ENCODE peak calls at places on chromosomes 12 and 14, in six cellular contexts. One of them, this sample, is unnamed. For H3K4me1 and H3K9me3, the result is how much of the 10 kb centered on the place peaks cover.

GRCh38 chr14:101709962-101710891 is 51.3 kb upstream of the PPP2R5C start:
- DNase-seq in Panc1: no peak
- DNase-seq in fibroblast of lung: no peak
- DNase-seq in HAP-1: no peak
- DNase-seq in psoas muscle: no peak
- DNase-seq in astrocyte: no peak
- DNase-seq in this sample: no peak

GRCh38 chr12:113184098-113184899 is 979 bp downstream of the DDX54 start:
- DNase-seq in Panc1: peak
- DNase-seq in fibroblast of lung: no peak
- DNase-seq in HAP-1: no peak
- DNase-seq in psoas muscle: no peak
- DNase-seq in astrocyte: peak
- DNase-seq in this sample: no peak

GRCh38 chr12:106625976-106626375 is 43.2 kb downstream of the RFX4 start:
- DNase-seq in Panc1: no peak
- DNase-seq in fibroblast of lung: no peak
- DNase-seq in HAP-1: no peak
- DNase-seq in psoas muscle: no peak
- DNase-seq in astrocyte: no peak
- DNase-seq in this sample: no peak

GRCh38 chr14:21846227-21846885 is 172.7 kb upstream of the OR4E1 start:
- DNase-seq in Panc1: no peak
- DNase-seq in fibroblast of lung: no peak
- DNase-seq in HAP-1: peak
- DNase-seq in psoas muscle: no peak
- DNase-seq in astrocyte: no peak
- DNase-seq in this sample: peak

GRCh38 chr12:103725398-103725797 is 115.6 kb downstream of the NT5DC3 start:
- DNase-seq in Panc1: no peak
- DNase-seq in fibroblast of lung: no peak
- DNase-seq in HAP-1: no peak
- DNase-seq in psoas muscle: no peak
- DNase-seq in astrocyte: no peak
- DNase-seq in this sample: no peak

GRCh38 chr12:51951843-51952722 is 584 bp downstream of the ACVR1B start:
- DNase-seq in Panc1: no peak
- DNase-seq in fibroblast of lung: no peak
- DNase-seq in HAP-1: peak
- DNase-seq in psoas muscle: peak
- DNase-seq in astrocyte: no peak
- DNase-seq in this sample: peak

GRCh38 chr14:69582207-69582606 is 7.5 kb upstream of the CCDC177 start:
- DNase-seq in Panc1: no peak
- DNase-seq in fibroblast of lung: peak
- DNase-seq in HAP-1: no peak
- DNase-seq in psoas muscle: no peak
- DNase-seq in astrocyte: peak
- DNase-seq in this sample: no peak

GRCh38 chr12:6745751-6746525 is 7.0 kb downstream of the MLF2 start:
- DNase-seq in Panc1: no peak
- DNase-seq in fibroblast of lung: no peak
- DNase-seq in HAP-1: no peak
- DNase-seq in psoas muscle: no peak
- DNase-seq in astrocyte: no peak
- DNase-seq in this sample: no peak

GRCh38 chr12:60201891-60202290 is 606.1 kb downstream of the SLC16A7 start:
- DNase-seq in Panc1: no peak
- DNase-seq in fibroblast of lung: peak
- DNase-seq in HAP-1: no peak
- DNase-seq in psoas muscle: no peak
- DNase-seq in astrocyte: no peak
- DNase-seq in this sample: peak

GRCh38 chr14:44847910-44848309 is 113.8 kb downstream of the KLHL28 start:
- DNase-seq in Panc1: no peak
- DNase-seq in fibroblast of lung: no peak
- DNase-seq in HAP-1: no peak
- DNase-seq in psoas muscle: no peak
- DNase-seq in astrocyte: peak
- DNase-seq in this sample: no peak

GRCh38 chr12:79186506-79186905 is 321.9 kb downstream of the SYT1 start:
- DNase-seq in Panc1: no peak
- DNase-seq in fibroblast of lung: no peak
- DNase-seq in HAP-1: no peak
- DNase-seq in psoas muscle: no peak
- DNase-seq in astrocyte: no peak
- DNase-seq in this sample: no peak

GRCh38 chr14:95361373-95362179 is 41.9 kb upstream of the CLMN start:
- DNase-seq in Panc1: no peak
- DNase-seq in fibroblast of lung: peak
- DNase-seq in HAP-1: peak
- DNase-seq in psoas muscle: peak
- DNase-seq in astrocyte: no peak
- DNase-seq in this sample: no peak

GRCh38 chr12:3587402-3588013 is 96.5 kb downstream of the PRMT8 start:
- DNase-seq in Panc1: no peak
- DNase-seq in fibroblast of lung: no peak
- DNase-seq in HAP-1: no peak
- DNase-seq in psoas muscle: no peak
- DNase-seq in astrocyte: no peak
- DNase-seq in this sample: no peak

GRCh38 chr12:46519407-46519806 is 146.8 kb upstream of the SLC38A2 start:
- DNase-seq in Panc1: no peak
- DNase-seq in fibroblast of lung: no peak
- DNase-seq in HAP-1: no peak
- DNase-seq in psoas muscle: no peak
- DNase-seq in astrocyte: no peak
- DNase-seq in this sample: no peak

GRCh38 chr14:74941676-74942097 is 13.7 kb downstream of the PGF start:
- DNase-seq in Panc1: no peak
- DNase-seq in fibroblast of lung: peak
- DNase-seq in HAP-1: no peak
- DNase-seq in psoas muscle: peak
- DNase-seq in astrocyte: peak
- DNase-seq in this sample: peak

GRCh38 chr12:32470936-32471335 is 71.6 kb downstream of the FGD4 start:
- DNase-seq in Panc1: no peak
- DNase-seq in fibroblast of lung: no peak
- DNase-seq in HAP-1: no peak
- DNase-seq in psoas muscle: no peak
- DNase-seq in astrocyte: no peak
- DNase-seq in this sample: no peak

GRCh38 chr12:11718768-11719253 is 69.3 kb downstream of the ETV6 start:
- DNase-seq in Panc1: no peak
- DNase-seq in fibroblast of lung: peak
- DNase-seq in HAP-1: no peak
- DNase-seq in psoas muscle: no peak
- DNase-seq in astrocyte: peak
- DNase-seq in this sample: no peak

GRCh38 chr12:92080390-92081285 is 65.0 kb downstream of the BTG1 start:
- DNase-seq in Panc1: peak
- DNase-seq in fibroblast of lung: peak
- DNase-seq in HAP-1: peak
- DNase-seq in psoas muscle: no peak
- DNase-seq in astrocyte: peak
- DNase-seq in this sample: peak

GRCh38 chr14:98896476-98896875 is 375.5 kb downstream of the BCL11B start:
- DNase-seq in Panc1: no peak
- DNase-seq in fibroblast of lung: no peak
- DNase-seq in HAP-1: peak
- DNase-seq in psoas muscle: no peak
- DNase-seq in astrocyte: no peak
- DNase-seq in this sample: no peak

GRCh38 chr14:104158827-104159798 is 20.7 kb downstream of the KIF26A start:
- DNase-seq in Panc1: no peak
- DNase-seq in fibroblast of lung: no peak
- DNase-seq in HAP-1: no peak
- DNase-seq in psoas muscle: no peak
- DNase-seq in astrocyte: no peak
- DNase-seq in this sample: no peak

GRCh38 chr12:76137611-76138010 is 53.1 kb upstream of the NAP1L1 start:
- DNase-seq in Panc1: no peak
- DNase-seq in fibroblast of lung: no peak
- DNase-seq in HAP-1: no peak
- DNase-seq in psoas muscle: no peak
- DNase-seq in astrocyte: peak
- DNase-seq in this sample: no peak

GRCh38 chr12:12011880-12012260 is 58.9 kb upstream of the BCL2L14 start:
- DNase-seq in Panc1: no peak
- DNase-seq in fibroblast of lung: no peak
- DNase-seq in HAP-1: no peak
- DNase-seq in psoas muscle: no peak
- DNase-seq in astrocyte: no peak
- DNase-seq in this sample: no peak

GRCh38 chr14:34063470-34064164 is 112.7 kb upstream of the EGLN3 start:
- DNase-seq in Panc1: no peak
- DNase-seq in fibroblast of lung: peak
- DNase-seq in HAP-1: no peak
- DNase-seq in psoas muscle: peak
- DNase-seq in astrocyte: no peak
- DNase-seq in this sample: no peak

GRCh38 chr14:91258021-91258618 is 13.6 kb upstream of the GPR68 start:
- DNase-seq in Panc1: no peak
- DNase-seq in fibroblast of lung: peak
- DNase-seq in HAP-1: no peak
- DNase-seq in psoas muscle: peak
- DNase-seq in astrocyte: peak
- DNase-seq in this sample: peak

GRCh38 chr14:104520620-104521410 is 58.7 kb upstream of the C14orf180 start:
- DNase-seq in Panc1: no peak
- DNase-seq in fibroblast of lung: no peak
- DNase-seq in HAP-1: no peak
- DNase-seq in psoas muscle: no peak
- DNase-seq in astrocyte: no peak
- DNase-seq in this sample: no peak

DNA sequence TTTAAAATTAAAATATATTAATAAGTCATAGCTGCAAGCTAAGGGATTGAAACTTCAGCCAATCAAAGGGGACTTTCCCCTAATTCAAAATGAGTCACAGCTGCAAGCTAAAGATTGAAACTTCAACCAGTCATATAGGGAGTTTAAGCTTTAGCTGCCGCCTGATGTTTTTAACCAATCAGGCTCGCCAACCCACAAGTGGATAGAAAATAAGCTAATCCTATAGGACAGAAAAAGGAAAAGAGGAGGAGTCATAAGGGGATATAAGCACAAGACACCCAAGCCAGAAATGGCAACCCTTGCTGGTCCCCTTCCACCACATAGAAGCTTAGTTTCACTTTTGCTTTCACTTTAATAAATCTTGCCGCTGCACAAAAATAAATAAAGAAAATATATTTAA is 1154.6 kb downstream of the GALC start:
- DNase-seq in Panc1: no peak
- DNase-seq in fibroblast of lung: peak
- DNase-seq in HAP-1: no peak
- DNase-seq in psoas muscle: no peak
- DNase-seq in astrocyte: no peak
- DNase-seq in this sample: peak
- H3K4me1 ChIP-seq in Panc1: under half
- H3K4me1 ChIP-seq in fibroblast of lung: under half
- H3K4me1 ChIP-seq in HAP-1: under half
- H3K4me1 ChIP-seq in psoas muscle: under half
- H3K4me1 ChIP-seq in astrocyte: under half
- H3K4me1 ChIP-seq in this sample: under half

DNA sequence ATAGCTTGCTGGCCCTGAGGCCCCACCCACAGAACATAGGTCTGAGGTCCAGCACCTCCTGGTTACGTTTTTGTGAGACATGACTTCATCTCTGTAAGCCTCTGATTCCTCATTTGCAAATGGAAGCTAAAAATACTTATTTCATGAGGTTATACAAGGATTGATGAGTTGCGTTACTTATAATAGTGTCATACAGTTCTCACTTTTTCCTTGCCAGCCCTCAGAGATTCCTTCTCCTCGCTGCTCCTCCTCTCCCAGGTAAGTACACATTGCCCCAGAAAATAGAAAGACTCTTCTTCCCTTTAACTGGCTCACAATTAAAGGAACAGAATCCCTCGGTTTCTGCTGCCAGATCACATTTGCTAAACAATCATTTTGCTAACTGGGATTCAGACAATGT is 739.2 kb downstream of the VRK1 start:
- DNase-seq in Panc1: no peak
- DNase-seq in fibroblast of lung: no peak
- DNase-seq in HAP-1: no peak
- DNase-seq in psoas muscle: no peak
- DNase-seq in astrocyte: no peak
- DNase-seq in this sample: no peak
- H3K9me3 ChIP-seq in Panc1: under half
- H3K9me3 ChIP-seq in fibroblast of lung: under half
- H3K9me3 ChIP-seq in HAP-1: under half
- H3K9me3 ChIP-seq in psoas muscle: under half
- H3K9me3 ChIP-seq in astrocyte: under half
- H3K9me3 ChIP-seq in this sample: under half

GRCh38 chr12:20628999-20629398 is 66.1 kb upstream of the SLCO1C1 start:
- DNase-seq in Panc1: no peak
- DNase-seq in fibroblast of lung: no peak
- DNase-seq in HAP-1: no peak
- DNase-seq in psoas muscle: no peak
- DNase-seq in astrocyte: no peak
- DNase-seq in this sample: no peak

GRCh38 chr12:20627001-20627588 is 68.0 kb upstream of the SLCO1C1 start:
- DNase-seq in Panc1: no peak
- DNase-seq in fibroblast of lung: no peak
- DNase-seq in HAP-1: no peak
- DNase-seq in psoas muscle: no peak
- DNase-seq in astrocyte: no peak
- DNase-seq in this sample: no peak

GRCh38 chr12:20629414-20630156 is 65.5 kb upstream of the SLCO1C1 start:
- DNase-seq in Panc1: no peak
- DNase-seq in fibroblast of lung: peak
- DNase-seq in HAP-1: no peak
- DNase-seq in psoas muscle: no peak
- DNase-seq in astrocyte: peak
- DNase-seq in this sample: peak

GRCh38 chr12:20628388-20628787 is 66.7 kb upstream of the SLCO1C1 start:
- DNase-seq in Panc1: no peak
- DNase-seq in fibroblast of lung: no peak
- DNase-seq in HAP-1: no peak
- DNase-seq in psoas muscle: no peak
- DNase-seq in astrocyte: no peak
- DNase-seq in this sample: no peak

GRCh38 chr12:20631711-20632110 is 63.4 kb upstream of the SLCO1C1 start:
- DNase-seq in Panc1: no peak
- DNase-seq in fibroblast of lung: peak
- DNase-seq in HAP-1: no peak
- DNase-seq in psoas muscle: no peak
- DNase-seq in astrocyte: peak
- DNase-seq in this sample: peak
- H3K4me1 ChIP-seq in Panc1: under half
- H3K4me1 ChIP-seq in fibroblast of lung: under half
- H3K4me1 ChIP-seq in HAP-1: under half
- H3K4me1 ChIP-seq in psoas muscle: under half
- H3K4me1 ChIP-seq in astrocyte: under half
- H3K4me1 ChIP-seq in this sample: under half

DNA sequence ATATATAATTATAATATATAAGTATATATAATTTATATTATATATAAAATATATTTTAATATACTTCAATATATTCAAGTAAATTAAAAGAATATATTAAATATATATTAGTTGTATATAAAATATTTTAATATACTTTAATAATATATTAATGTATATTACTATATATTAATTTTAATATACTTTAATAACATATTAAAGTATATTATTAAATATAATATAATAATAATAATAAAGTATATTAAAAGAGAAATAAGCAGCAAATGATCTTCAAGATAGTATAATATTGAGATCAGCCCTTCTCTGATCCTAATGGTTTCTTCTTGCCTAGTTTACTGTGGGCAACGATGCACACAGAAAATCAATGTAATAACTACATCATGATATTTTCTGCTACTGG is 2.3 kb downstream of the OR4M1 start:
- DNase-seq in Panc1: no peak
- DNase-seq in fibroblast of lung: no peak
- DNase-seq in HAP-1: no peak
- DNase-seq in psoas muscle: no peak
- DNase-seq in astrocyte: no peak
- DNase-seq in this sample: no peak
- H3K9me3 ChIP-seq in Panc1: under half
- H3K9me3 ChIP-seq in fibroblast of lung: under half
- H3K9me3 ChIP-seq in HAP-1: under half
- H3K9me3 ChIP-seq in psoas muscle: under half
- H3K9me3 ChIP-seq in astrocyte: under half
- H3K9me3 ChIP-seq in this sample: under half